ENCODE peak calls at places on chromosomes 11 and 22, in six cellular contexts. D, P, B, X, G and U are unnamed samples.

GRCh38 chr11:87266751-87267150 is 229.0 kb downstream of the TMEM135 start:
- ATAC-seq in P (no peak), G (no peak), B (peak), D (no peak), X (no peak), U (no peak)

GRCh38 chr22:27487600-27488450 is 313.7 kb downstream of the MN1 start:
- ATAC-seq in D (peak), X (no peak), B (no peak), P (peak), G (no peak), U (peak)

GRCh38 chr11:30432716-30433115 is 109.8 kb downstream of the ARL14EP start:
- ATAC-seq in P (no peak), X (no peak), D (no peak), G (no peak), B (no peak), U (no peak)

GRCh38 chr11:77730789-77731188 is 89.7 kb downstream of the RSF1 start:
- ATAC-seq in G (no peak), B (no peak), X (no peak), P (no peak), D (no peak), U (no peak)

GRCh38 chr11:114477946-114478537 is 38.8 kb downstream of the REXO2 start:
- ATAC-seq in P (no peak), X (no peak), B (no peak), G (no peak), D (no peak), U (no peak)

GRCh38 chr11:117953029-117953671 is 23.9 kb upstream of the TMPRSS13 start:
- ATAC-seq in B (peak), D (no peak), G (no peak), X (peak), P (no peak), U (no peak)

GRCh38 chr11:36455658-36456111 is 54.4 kb downstream of the TRAF6 start:
- ATAC-seq in X (no peak), B (peak), G (peak), P (peak), D (peak), U (peak)

GRCh38 chr11:64848779-64849599 is 4.5 kb upstream of the CDC42BPG start:
- ATAC-seq in G (no peak), X (peak), P (peak), D (no peak), B (no peak), U (no peak)

GRCh38 chr11:87299041-87299481 is 261.3 kb downstream of the TMEM135 start:
- ATAC-seq in D (no peak), X (no peak), B (peak), G (no peak), P (no peak), U (no peak)

GRCh38 chr11:57202282-57202681 is 20.5 kb downstream of the LRRC55 start:
- ATAC-seq in D (peak), X (no peak), P (no peak), B (no peak), G (no peak), U (peak)

GRCh38 chr11:35009941-35010337 is 93.5 kb downstream of the PDHX start:
- ATAC-seq in D (no peak), G (peak), B (no peak), X (no peak), P (peak), U (no peak)

GRCh38 chr11:128238521-128239222 is 348.7 kb downstream of the ETS1 start:
- ATAC-seq in D (peak), P (no peak), G (no peak), B (no peak), X (peak), U (no peak)

GRCh38 chr11:126423743-126424142 is 68.3 kb downstream of the ST3GAL4 start:
- ATAC-seq in D (no peak), X (no peak), P (peak), G (peak), B (no peak), U (no peak)

GRCh38 chr22:40486962-40487602 is 116.7 kb downstream of the SGSM3 start:
- ATAC-seq in B (no peak), D (no peak), P (no peak), G (no peak), X (no peak), U (no peak)

GRCh38 chr11:44989831-44990566 is 39.3 kb upstream of the TP53I11 start:
- ATAC-seq in B (no peak), P (no peak), G (no peak), D (no peak), X (no peak), U (peak)

GRCh38 chr11:19767691-19768151 is 55.1 kb downstream of the NAV2 start:
- ATAC-seq in P (no peak), D (no peak), G (no peak), B (no peak), X (no peak), U (no peak)

GRCh38 chr11:2511421-2512369 is 66.9 kb downstream of the KCNQ1 start:
- ATAC-seq in X (no peak), D (peak), P (no peak), B (no peak), G (no peak), U (peak)

GRCh38 chr11:1459219-1459575 is 27.4 kb downstream of the MOB2 start:
- ATAC-seq in P (peak), D (no peak), G (peak), B (no peak), X (no peak), U (peak)

GRCh38 chr22:33302049-33302545 is 243.9 kb upstream of the SYN3 start:
- ATAC-seq in G (peak), B (peak), P (peak), D (peak), X (peak), U (peak)

GRCh38 chr22:50202130-50202671 is 1.4 kb downstream of the SELENOO start:
- ATAC-seq in D (no peak), G (no peak), X (no peak), B (no peak), P (peak), U (no peak)

GRCh38 chr11:106420686-106421085 is 343.2 kb downstream of the AASDHPPT start:
- ATAC-seq in X (no peak), P (no peak), D (no peak), B (no peak), G (no peak), U (no peak)

GRCh38 chr22:33023119-33023827 is 34.9 kb downstream of the SYN3 start:
- ATAC-seq in D (no peak), G (no peak), P (no peak), X (no peak), B (no peak), U (no peak)

GRCh38 chr22:27749597-27750225 is 51.8 kb downstream of the MN1 start:
- ATAC-seq in G (no peak), D (no peak), P (peak), B (no peak), X (no peak), U (peak)

GRCh38 chr11:46472662-46472994 is 81.1 kb upstream of the CHRM4 start:
- ATAC-seq in X (no peak), G (peak), B (peak), D (no peak), P (peak), U (no peak)

GRCh38 chr11:108958446-108959123 is 293.7 kb downstream of the DDX10 start:
- ATAC-seq in G (no peak), P (no peak), B (peak), X (peak), D (no peak), U (no peak)

GRCh38 chr11:72856551-72857342 is 42.5 kb downstream of the ATG16L2 start:
- ATAC-seq in B (no peak), P (no peak), G (no peak), D (no peak), X (no peak), U (no peak)

GRCh38 chr11:2144549-2145220 is 5.5 kb upstream of the IGF2 start:
- ATAC-seq in X (no peak), B (no peak), P (no peak), D (no peak), G (no peak), U (no peak)

GRCh38 chr11:75582935-75583709 is 21.1 kb downstream of the SERPINH1 start:
- ATAC-seq in B (peak), D (peak), P (peak), G (peak), X (peak), U (peak)
- TF ChIP-seq POLR2AphosphoS5 in B (no peak), D (no peak), P (no peak), G (no peak), X (peak), U (peak)

GRCh38 chr22:21669026-21669425 is 3.2 kb downstream of the PPIL2 start:
- ATAC-seq in P (no peak), X (no peak), D (no peak), G (no peak), B (no peak), U (no peak)
- TF ChIP-seq POLR2AphosphoS5 in P (no peak), X (no peak), D (no peak), G (no peak), B (no peak), U (no peak)

DNA sequence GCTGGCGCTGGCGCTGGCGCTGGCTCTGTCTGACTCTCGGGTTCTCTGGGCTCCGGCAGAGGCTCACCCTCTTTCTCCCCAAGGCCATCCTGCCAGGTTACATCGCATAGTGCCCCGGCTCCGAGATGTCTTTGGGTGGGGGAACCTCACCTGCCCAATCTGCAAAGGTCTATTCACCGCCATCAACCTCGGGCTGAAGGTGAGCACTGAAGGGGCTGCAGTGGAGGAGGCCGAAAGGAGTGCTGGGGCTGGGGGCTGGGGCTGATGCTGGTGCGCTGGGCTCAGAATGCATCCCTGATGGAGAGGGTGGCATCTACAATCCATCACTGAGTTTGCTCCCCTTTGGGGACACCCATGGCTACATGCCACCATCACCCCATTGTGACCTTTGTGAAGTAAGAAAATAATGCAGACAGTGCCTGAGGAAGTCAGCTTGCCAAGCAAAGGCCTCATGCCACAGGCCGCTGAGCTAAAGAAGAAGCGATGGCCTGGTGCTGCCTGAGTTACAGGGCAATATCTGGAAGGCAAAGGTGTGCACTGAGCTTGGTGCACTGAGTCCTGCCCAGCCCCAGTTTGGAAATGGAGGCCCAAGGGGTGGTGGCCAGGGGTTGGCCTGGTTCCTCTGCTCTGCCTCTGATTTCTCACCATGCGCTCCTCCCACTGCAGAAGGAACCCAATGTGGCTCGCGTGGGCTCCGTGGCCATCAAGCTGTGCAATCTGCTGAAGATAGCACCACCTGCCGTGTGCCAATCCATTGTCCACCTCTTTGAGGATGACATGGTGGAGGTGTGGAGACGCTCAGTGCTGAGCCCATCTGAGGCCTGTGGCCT is 659 bp downstream of the SMPD1 start:
- ATAC-seq in P (peak), D (no peak), X (no peak), B (no peak), G (no peak), U (no peak)
- TF ChIP-seq POLR2AphosphoS5 in P (no peak), D (no peak), X (no peak), B (no peak), G (no peak), U (no peak)

GRCh38 chr11:61429346-61429690 is 457 bp downstream of the CPSF7 start:
- ATAC-seq in X (peak), D (peak), B (peak), G (peak), P (peak), U (peak)

GRCh38 chr11:61425367-61426131 is 4.2 kb downstream of the CPSF7 start:
- ATAC-seq in B (no peak), X (no peak), G (no peak), D (no peak), P (no peak), U (no peak)

DNA sequence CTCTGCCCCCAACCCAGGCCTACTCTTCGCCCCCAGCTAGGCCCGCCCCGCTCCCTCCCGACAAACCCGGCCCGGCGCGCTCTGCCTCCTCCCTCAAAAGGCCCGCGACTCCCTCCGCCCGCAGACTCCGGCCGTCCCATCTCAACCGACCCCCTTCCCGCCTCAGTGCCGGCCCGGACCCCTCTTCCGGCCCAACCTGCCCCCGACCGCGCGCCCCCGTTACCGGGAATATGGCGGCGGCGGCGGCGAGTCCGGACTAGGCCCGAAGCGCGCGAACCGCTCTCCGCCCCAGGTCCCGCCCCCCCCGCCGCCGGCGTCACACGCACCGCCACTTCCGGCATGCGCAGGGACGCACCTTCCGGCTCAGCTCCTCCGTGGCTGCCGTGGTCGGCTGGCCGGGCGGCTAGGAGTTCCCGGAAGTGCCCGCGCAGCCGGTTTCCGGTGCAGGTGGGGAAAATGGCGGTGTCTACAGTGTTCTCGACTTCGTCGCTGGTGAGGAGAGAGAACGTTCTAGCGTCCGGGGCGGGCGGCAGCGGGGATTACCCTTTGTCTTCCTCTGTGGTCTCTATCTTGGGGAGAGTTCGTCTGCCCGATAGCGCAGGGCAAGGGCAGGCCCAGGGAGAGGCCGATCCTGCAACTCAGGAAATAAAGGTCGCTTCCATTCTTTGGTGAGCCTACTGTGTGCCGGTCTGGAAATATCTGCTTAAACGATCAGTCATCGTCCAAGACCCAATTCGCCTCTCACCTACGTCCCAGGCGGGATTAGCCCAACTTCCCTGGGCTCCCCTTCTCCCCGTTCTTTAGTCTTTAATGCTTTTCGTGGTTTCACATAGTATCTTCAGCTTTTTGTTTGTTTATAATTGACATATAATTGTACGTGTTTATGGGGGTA is at the start of the genes CPSF7 and SDHAF2:
- ATAC-seq in B (peak), D (peak), G (peak), P (peak), X (peak), U (peak)
- TF ChIP-seq POLR2AphosphoS5 in B (peak), D (peak), G (peak), P (peak), X (peak), U (peak)

GRCh38 chr22:29269230-29269604 is 1.1 kb downstream of the EWSR1 start:
- ATAC-seq in B (no peak), G (no peak), P (no peak), D (no peak), X (no peak), U (no peak)
- TF ChIP-seq POLR2AphosphoS5 in B (no peak), G (no peak), P (no peak), D (no peak), X (no peak), U (no peak)

DNA sequence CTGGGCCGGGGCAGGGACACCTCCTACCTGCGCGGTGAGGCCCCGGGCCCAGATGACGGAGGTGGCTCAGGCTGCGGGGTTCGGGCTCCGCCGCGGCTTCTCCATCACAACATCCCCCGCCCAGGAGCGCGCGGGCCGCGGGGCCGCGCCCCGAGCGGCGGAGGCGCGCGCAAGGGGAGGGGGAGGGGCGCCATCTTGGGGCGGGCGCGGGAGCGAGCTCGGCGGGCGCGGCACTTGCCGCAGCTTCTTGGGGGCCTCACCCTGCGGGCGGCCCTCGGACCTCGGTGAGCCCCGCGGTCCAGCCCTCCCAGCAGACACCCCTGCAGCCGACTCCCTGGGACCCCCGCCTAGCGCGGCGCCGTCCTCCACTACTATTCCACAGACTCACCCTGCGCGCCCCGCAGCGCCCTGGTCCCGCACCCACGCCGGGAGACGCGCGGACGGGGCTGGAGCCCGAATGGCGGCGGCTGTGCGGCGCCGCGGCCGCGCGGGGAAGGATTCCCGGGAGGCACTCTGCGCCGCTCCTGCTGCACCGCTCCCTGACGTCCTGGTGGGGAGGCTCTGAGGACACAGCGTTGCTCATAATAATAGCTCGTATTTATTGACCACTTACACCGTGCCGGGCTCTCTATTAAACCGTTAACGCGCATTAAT is at the start of gene APBB1:
- ATAC-seq in D (peak), G (peak), P (peak), B (peak), X (peak), U (peak)
- TF ChIP-seq POLR2AphosphoS5 in D (no peak), G (no peak), P (no peak), B (no peak), X (no peak), U (peak)

GRCh38 chr22:29030618-29031235 is 30.9 kb downstream of the C22orf31 start:
- ATAC-seq in D (peak), X (peak), P (peak), B (peak), G (peak), U (peak)

GRCh38 chr22:29030016-29030617 is 31.5 kb downstream of the C22orf31 start:
- ATAC-seq in X (no peak), D (no peak), B (no peak), P (no peak), G (peak), U (no peak)

GRCh38 chr22:29032014-29032475 is 29.6 kb downstream of the C22orf31 start:
- ATAC-seq in P (peak), G (no peak), B (peak), X (no peak), D (no peak), U (no peak)

GRCh38 chr22:29032584-29032983 is 29.0 kb downstream of the C22orf31 start:
- ATAC-seq in D (no peak), G (no peak), X (no peak), P (no peak), B (no peak), U (no peak)

DNA sequence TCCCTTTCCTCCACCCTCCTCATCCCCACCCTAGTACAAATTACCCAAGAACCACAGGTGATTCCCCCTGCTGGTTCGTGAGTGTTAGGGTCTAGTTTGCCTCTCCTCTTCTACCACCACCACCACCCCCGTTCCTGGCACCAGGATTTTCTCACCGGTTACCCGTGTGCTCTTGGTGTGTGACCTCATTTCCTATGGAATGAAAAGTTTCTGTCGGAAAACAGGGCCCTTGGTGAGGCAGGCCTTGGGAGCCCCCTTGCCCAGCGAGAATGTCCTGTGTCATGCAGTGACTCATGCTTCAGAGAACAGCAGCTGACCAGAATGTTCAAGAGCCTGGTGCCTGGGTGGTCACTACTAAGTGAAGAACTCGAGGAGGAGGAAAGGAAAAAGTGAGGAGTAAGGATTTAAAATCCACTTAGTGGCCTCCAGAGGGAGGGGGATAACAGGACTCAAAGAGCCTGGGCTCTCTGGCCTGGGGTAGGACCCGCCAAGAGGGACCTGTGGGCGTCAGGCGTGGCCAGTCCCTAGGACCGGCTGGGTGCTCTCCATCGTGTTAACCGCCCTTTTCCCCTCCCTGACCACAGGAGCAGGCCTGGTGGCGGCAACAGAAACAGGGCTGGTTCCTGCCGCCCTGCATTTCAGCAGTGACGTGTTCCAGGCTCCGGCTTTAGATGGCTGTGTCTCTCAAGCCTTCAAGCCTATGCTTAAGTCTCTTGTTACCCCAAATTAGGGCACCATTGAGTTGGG is 30.2 kb downstream of the C22orf31 start:
- ATAC-seq in B (peak), P (peak), D (peak), X (peak), G (peak), U (peak)
- TF ChIP-seq POLR2AphosphoS5 in B (no peak), P (no peak), D (peak), X (no peak), G (no peak), U (peak)

GRCh38 chr22:38305481-38306448 is 11.5 kb downstream of the CSNK1E start:
- ATAC-seq in B (peak), D (peak), X (peak), G (peak), P (no peak), U (no peak)
- TF ChIP-seq POLR2AphosphoS5 in B (no peak), D (no peak), X (no peak), G (no peak), P (no peak), U (peak)

DNA sequence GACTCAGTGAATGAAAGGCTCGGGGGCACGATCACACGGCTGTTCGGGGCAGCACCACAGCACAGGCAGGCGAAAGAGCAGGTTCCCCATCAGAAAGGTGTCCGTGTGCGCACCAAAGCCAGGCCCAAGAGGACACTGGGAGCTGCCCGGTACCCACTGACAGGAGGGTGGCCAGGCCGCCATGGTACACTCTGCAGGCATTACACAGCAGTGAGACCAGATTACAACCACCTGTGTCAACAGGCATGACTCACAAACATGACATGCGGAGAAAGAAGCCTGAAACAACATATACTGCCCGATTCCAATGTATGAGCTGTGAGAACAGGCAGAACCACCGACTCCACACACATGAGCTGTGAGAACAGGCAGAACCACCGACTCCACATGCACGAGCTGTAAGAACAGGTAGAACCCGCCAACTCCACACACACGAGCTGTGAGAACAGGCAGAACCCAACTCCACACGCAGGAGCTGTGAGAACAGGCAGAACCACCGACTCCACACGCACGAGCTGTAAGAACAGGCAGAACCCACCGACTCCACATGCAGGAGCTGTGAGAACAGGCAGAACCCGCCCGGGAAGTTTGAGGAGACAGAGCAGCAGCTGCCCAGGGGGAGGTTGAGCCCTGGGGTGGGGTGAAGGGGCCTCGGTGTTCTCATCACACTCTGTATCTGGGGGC is 32.6 kb downstream of the KIAA0930 start:
- ATAC-seq in B (no peak), G (no peak), X (no peak), D (no peak), P (no peak), U (no peak)
- TF ChIP-seq POLR2AphosphoS5 in B (no peak), G (no peak), X (no peak), D (no peak), P (no peak), U (no peak)